ENCODE peak calls at places on chromosomes 16 and 17, in five cellular contexts. D is caudate nucleus; N is T1000; G is stimulated activated CD8-positive, alpha-beta memory T cell treated with anti-CD3 and anti-CD28 coated beads, Interleukin-4, amount 100 ng/mL, for 24 hours; J is aorta. Z is an unnamed sample.

GRCh38 chr16:83717814-83718213 is 90.0 kb upstream of the HSBP1 start:
- DNase-seq in D (peak), N (no peak), G (no peak), J (no peak), Z (no peak)

GRCh38 chr17:76153640-76154039 is 12.6 kb upstream of the FOXJ1 start:
- DNase-seq in D (no peak), N (no peak), G (no peak), J (no peak), Z (no peak)

GRCh38 chr17:76492250-76492988 is 8.8 kb downstream of the RHBDF2 start:
- DNase-seq in D (no peak), N (no peak), G (no peak), J (no peak), Z (no peak)

GRCh38 chr17:1201132-1201702 is 21.4 kb upstream of the ABR start:
- DNase-seq in D (no peak), N (no peak), G (peak), J (no peak), Z (no peak)

GRCh38 chr17:47277921-47278320 is 24.3 kb downstream of the ITGB3 start:
- DNase-seq in D (no peak), N (no peak), G (no peak), J (no peak), Z (no peak)

GRCh38 chr16:80599466-80599865 is 58.7 kb downstream of the DYNLRB2 start:
- DNase-seq in D (no peak), N (no peak), G (no peak), J (no peak), Z (no peak)

GRCh38 chr17:73309727-73310555 is 1.9 kb downstream of the CDC42EP4 start:
- DNase-seq in D (no peak), N (no peak), G (no peak), J (no peak), Z (peak)

GRCh38 chr16:89195521-89196171 is 4.7 kb downstream of the SLC22A31 start:
- DNase-seq in D (no peak), N (no peak), G (no peak), J (peak), Z (no peak)

GRCh38 chr16:50747206-50747956 is 5.5 kb downstream of the CYLD start:
- DNase-seq in D (no peak), N (no peak), G (no peak), J (no peak), Z (peak)

GRCh38 chr17:8951210-8951609 is 14.3 kb downstream of the PIK3R5 start:
- DNase-seq in D (no peak), N (no peak), G (no peak), J (no peak), Z (no peak)

GRCh38 chr16:72787130-72787518 is 260.8 kb downstream of the ZFHX3 start:
- DNase-seq in D (no peak), N (no peak), G (no peak), J (no peak), Z (no peak)

GRCh38 chr17:12732366-12732765 is 56.9 kb upstream of the ARHGAP44 start:
- DNase-seq in D (no peak), N (no peak), G (no peak), J (no peak), Z (no peak)

GRCh38 chr17:39863244-39863917 is 731 bp downstream of the IKZF3 start:
- DNase-seq in D (no peak), N (no peak), G (no peak), J (no peak), Z (no peak)

GRCh38 chr17:72351884-72352346 is 231.1 kb downstream of the SOX9 start:
- DNase-seq in D (peak), N (no peak), G (no peak), J (no peak), Z (peak)

GRCh38 chr16:35598696-35599332 is 2139.4 kb downstream of the TP53TG3F start:
- DNase-seq in D (no peak), N (no peak), G (no peak), J (no peak), Z (no peak)

GRCh38 chr16:50010212-50010611 is 14.8 kb upstream of the CNEP1R1 start:
- DNase-seq in D (no peak), N (no peak), G (no peak), J (no peak), Z (no peak)

GRCh38 chr16:11140867-11141266 is 115.1 kb downstream of the SOCS1 start:
- DNase-seq in D (no peak), N (no peak), G (no peak), J (no peak), Z (no peak)

GRCh38 chr16:12459401-12459791 is 344.3 kb downstream of the CPPED1 start:
- DNase-seq in D (no peak), N (no peak), G (no peak), J (no peak), Z (no peak)

Z was measured in cerebellum.